ENCODE peak calls at places on chromosomes 1 and 21, in six cellular contexts. One of them, this sample, is unnamed.
A peak's percentile ranks its signal among the peaks of the same experiment; 100 is the strongest.

GRCh38 chr1:202017385-202018225 is 7.2 kb downstream of the ELF3 start:
- DNase-seq in NCI-H2081: peak; percentile 42
- DNase-seq in RCC 7860: no peak
- DNase-seq in HEK293T: no peak
- DNase-seq in amniotic stem cell: no peak
- DNase-seq in activated naive CD8-positive, alpha-beta T cell treated with anti-CD3 and anti-CD28 coated beads, Interleukin-2, amount 50 U/mL, for 24 hours: no peak
- DNase-seq in this sample: no peak

GRCh38 chr1:87684786-87685185 is 356.1 kb downstream of the LMO4 start:
- DNase-seq in activated naive CD8-positive, alpha-beta T cell treated with anti-CD3 and anti-CD28 coated beads, Interleukin-2, amount 50 U/mL, for 24 hours: no peak
- DNase-seq in RCC 7860: no peak
- DNase-seq in NCI-H2081: no peak
- DNase-seq in amniotic stem cell: no peak
- DNase-seq in HEK293T: peak; percentile 36
- DNase-seq in this sample: no peak

GRCh38 chr1:203597386-203598040 is 29.1 kb upstream of the ATP2B4 start:
- DNase-seq in RCC 7860: no peak
- DNase-seq in activated naive CD8-positive, alpha-beta T cell treated with anti-CD3 and anti-CD28 coated beads, Interleukin-2, amount 50 U/mL, for 24 hours: no peak
- DNase-seq in NCI-H2081: no peak
- DNase-seq in HEK293T: no peak
- DNase-seq in amniotic stem cell: no peak
- DNase-seq in this sample: no peak

GRCh38 chr1:143653403-143653802 is 318.4 kb downstream of the FAM72C start:
- DNase-seq in amniotic stem cell: no peak
- DNase-seq in activated naive CD8-positive, alpha-beta T cell treated with anti-CD3 and anti-CD28 coated beads, Interleukin-2, amount 50 U/mL, for 24 hours: no peak
- DNase-seq in NCI-H2081: no peak
- DNase-seq in HEK293T: no peak
- DNase-seq in RCC 7860: no peak
- DNase-seq in this sample: no peak

GRCh38 chr1:235759336-235759735 is 107.4 kb downstream of the LYST start:
- DNase-seq in NCI-H2081: no peak
- DNase-seq in RCC 7860: no peak
- DNase-seq in activated naive CD8-positive, alpha-beta T cell treated with anti-CD3 and anti-CD28 coated beads, Interleukin-2, amount 50 U/mL, for 24 hours: no peak
- DNase-seq in amniotic stem cell: no peak
- DNase-seq in HEK293T: no peak
- DNase-seq in this sample: no peak

GRCh38 chr1:169588112-169588511 is 1.8 kb upstream of the F5 start:
- DNase-seq in RCC 7860: no peak
- DNase-seq in amniotic stem cell: no peak
- DNase-seq in NCI-H2081: no peak
- DNase-seq in activated naive CD8-positive, alpha-beta T cell treated with anti-CD3 and anti-CD28 coated beads, Interleukin-2, amount 50 U/mL, for 24 hours: no peak
- DNase-seq in HEK293T: no peak
- DNase-seq in this sample: no peak

GRCh38 chr1:62392951-62393350 is 43.9 kb upstream of the USP1 start:
- DNase-seq in amniotic stem cell: no peak
- DNase-seq in activated naive CD8-positive, alpha-beta T cell treated with anti-CD3 and anti-CD28 coated beads, Interleukin-2, amount 50 U/mL, for 24 hours: no peak
- DNase-seq in RCC 7860: no peak
- DNase-seq in HEK293T: no peak
- DNase-seq in NCI-H2081: no peak
- DNase-seq in this sample: no peak

GRCh38 chr1:29121516-29121937 is 2.2 kb downstream of the TMEM200B start:
- DNase-seq in activated naive CD8-positive, alpha-beta T cell treated with anti-CD3 and anti-CD28 coated beads, Interleukin-2, amount 50 U/mL, for 24 hours: no peak
- DNase-seq in NCI-H2081: no peak
- DNase-seq in RCC 7860: no peak
- DNase-seq in amniotic stem cell: no peak
- DNase-seq in HEK293T: no peak
- DNase-seq in this sample: no peak

GRCh38 chr1:241603626-241604337 is 36.4 kb downstream of the CHML start:
- DNase-seq in RCC 7860: peak; percentile 67
- DNase-seq in activated naive CD8-positive, alpha-beta T cell treated with anti-CD3 and anti-CD28 coated beads, Interleukin-2, amount 50 U/mL, for 24 hours: no peak
- DNase-seq in amniotic stem cell: no peak
- DNase-seq in HEK293T: no peak
- DNase-seq in NCI-H2081: no peak
- DNase-seq in this sample: peak; percentile 36

GRCh38 chr1:3515774-3516480 is 61.5 kb downstream of the ARHGEF16 start:
- DNase-seq in NCI-H2081: no peak
- DNase-seq in HEK293T: no peak
- DNase-seq in activated naive CD8-positive, alpha-beta T cell treated with anti-CD3 and anti-CD28 coated beads, Interleukin-2, amount 50 U/mL, for 24 hours: no peak
- DNase-seq in amniotic stem cell: no peak
- DNase-seq in RCC 7860: peak; percentile 93
- DNase-seq in this sample: no peak

GRCh38 chr1:37478890-37479254 is 4.5 kb downstream of the ZC3H12A start:
- DNase-seq in amniotic stem cell: no peak
- DNase-seq in HEK293T: no peak
- DNase-seq in RCC 7860: peak; percentile 62
- DNase-seq in activated naive CD8-positive, alpha-beta T cell treated with anti-CD3 and anti-CD28 coated beads, Interleukin-2, amount 50 U/mL, for 24 hours: no peak
- DNase-seq in NCI-H2081: no peak
- DNase-seq in this sample: no peak

GRCh38 chr1:227723474-227723873 is 11.6 kb downstream of the JMJD4 start:
- DNase-seq in activated naive CD8-positive, alpha-beta T cell treated with anti-CD3 and anti-CD28 coated beads, Interleukin-2, amount 50 U/mL, for 24 hours: no peak
- DNase-seq in RCC 7860: no peak
- DNase-seq in amniotic stem cell: no peak
- DNase-seq in HEK293T: no peak
- DNase-seq in NCI-H2081: no peak
- DNase-seq in this sample: no peak

GRCh38 chr1:18949689-18950414 is 6.6 kb downstream of the IFFO2 start:
- DNase-seq in activated naive CD8-positive, alpha-beta T cell treated with anti-CD3 and anti-CD28 coated beads, Interleukin-2, amount 50 U/mL, for 24 hours: peak; percentile 40
- DNase-seq in NCI-H2081: no peak
- DNase-seq in RCC 7860: peak; percentile 25
- DNase-seq in amniotic stem cell: no peak
- DNase-seq in HEK293T: no peak
- DNase-seq in this sample: no peak

GRCh38 chr1:67540733-67541125 is 110.5 kb upstream of the SERBP1 start:
- DNase-seq in amniotic stem cell: no peak
- DNase-seq in activated naive CD8-positive, alpha-beta T cell treated with anti-CD3 and anti-CD28 coated beads, Interleukin-2, amount 50 U/mL, for 24 hours: no peak
- DNase-seq in HEK293T: no peak
- DNase-seq in NCI-H2081: no peak
- DNase-seq in RCC 7860: no peak
- DNase-seq in this sample: no peak

GRCh38 chr1:96969656-96970163 is 248.1 kb downstream of the PTBP2 start:
- DNase-seq in activated naive CD8-positive, alpha-beta T cell treated with anti-CD3 and anti-CD28 coated beads, Interleukin-2, amount 50 U/mL, for 24 hours: no peak
- DNase-seq in RCC 7860: no peak
- DNase-seq in NCI-H2081: no peak
- DNase-seq in amniotic stem cell: no peak
- DNase-seq in HEK293T: no peak
- DNase-seq in this sample: no peak

GRCh38 chr1:31669786-31670582 is 25.3 kb upstream of the PEF1 start:
- DNase-seq in NCI-H2081: peak; percentile 88
- DNase-seq in HEK293T: no peak
- DNase-seq in activated naive CD8-positive, alpha-beta T cell treated with anti-CD3 and anti-CD28 coated beads, Interleukin-2, amount 50 U/mL, for 24 hours: peak; percentile 11
- DNase-seq in RCC 7860: peak; percentile 14
- DNase-seq in amniotic stem cell: no peak
- DNase-seq in this sample: peak; percentile 28

GRCh38 chr21:33993286-33994231 is 78.0 kb upstream of the ATP5PO start:
- DNase-seq in NCI-H2081: no peak
- DNase-seq in HEK293T: no peak
- DNase-seq in activated naive CD8-positive, alpha-beta T cell treated with anti-CD3 and anti-CD28 coated beads, Interleukin-2, amount 50 U/mL, for 24 hours: no peak
- DNase-seq in RCC 7860: no peak
- DNase-seq in amniotic stem cell: no peak
- DNase-seq in this sample: no peak

GRCh38 chr1:22105611-22106207 is 37.2 kb downstream of the WNT4 start:
- DNase-seq in amniotic stem cell: peak; percentile 5
- DNase-seq in HEK293T: peak; percentile 65
- DNase-seq in NCI-H2081: peak; percentile 73
- DNase-seq in RCC 7860: peak; percentile 44
- DNase-seq in activated naive CD8-positive, alpha-beta T cell treated with anti-CD3 and anti-CD28 coated beads, Interleukin-2, amount 50 U/mL, for 24 hours: no peak
- DNase-seq in this sample: no peak

GRCh38 chr1:115748396-115749130 is 20.0 kb downstream of the CASQ2 start:
- DNase-seq in NCI-H2081: no peak
- DNase-seq in RCC 7860: peak; percentile 12
- DNase-seq in HEK293T: no peak
- DNase-seq in amniotic stem cell: peak; percentile 6
- DNase-seq in activated naive CD8-positive, alpha-beta T cell treated with anti-CD3 and anti-CD28 coated beads, Interleukin-2, amount 50 U/mL, for 24 hours: no peak
- DNase-seq in this sample: no peak

This sample was measured in smooth muscle cell of the brain vasculature.